ENCODE peak calls at places on chromosomes 2 and 18, in five cellular contexts. W is IMR-90, T is neuronal stem cell, V is H9, P is H1. Z is an unnamed sample.

GRCh38 chr2:241200822-241201395 is 12.4 kb downstream of the ANO7 start:
- DNase-seq in W (no peak), T (no peak), V (no peak), P (no peak), Z (no peak)

GRCh38 chr18:6992761-6993160 is 124.8 kb downstream of the LAMA1 start:
- DNase-seq in W (no peak), T (no peak), V (no peak), P (no peak), Z (no peak)

GRCh38 chr2:240368746-240369724 is 66.4 kb upstream of the GPC1 start:
- DNase-seq in W (no peak), T (no peak), V (no peak), P (no peak), Z (no peak)

GRCh38 chr2:69915050-69915945 is at the start of gene MXD1:
- DNase-seq in W (no peak), T (no peak), V (peak; percentile 38), P (no peak), Z (peak; percentile 19)

GRCh38 chr2:222864296-222864695 is 3.5 kb downstream of the ACSL3 start:
- DNase-seq in W (peak; percentile 84), T (peak; percentile 17), V (peak; percentile 74), P (no peak), Z (peak; percentile 83)

GRCh38 chr18:25786778-25787177 is 303.6 kb downstream of the SS18 start:
- DNase-seq in W (peak; percentile 83), T (no peak), V (no peak), P (no peak), Z (peak; percentile 79)

GRCh38 chr18:46916551-46917107 is 678 bp downstream of the PIAS2 start:
- DNase-seq in W (peak; percentile 36), T (peak; percentile 23), V (peak; percentile 39), P (no peak), Z (peak; percentile 57)

GRCh38 chr2:112166801-112167499 is 28.8 kb downstream of the FBLN7 start:
- DNase-seq in W (no peak), T (no peak), V (no peak), P (no peak), Z (no peak)

GRCh38 chr18:78538669-78539440 is 440.8 kb upstream of the SALL3 start:
- DNase-seq in W (no peak), T (no peak), V (no peak), P (no peak), Z (no peak)

GRCh38 chr2:239247401-239248245 is 153.2 kb downstream of the HDAC4 start:
- DNase-seq in W (no peak), T (no peak), V (no peak), P (no peak), Z (no peak)

GRCh38 chr2:67515538-67515937 is 118.4 kb downstream of the ETAA1 start:
- DNase-seq in W (no peak), T (no peak), V (no peak), P (no peak), Z (no peak)

GRCh38 chr2:174951746-174952145 is 53.4 kb downstream of the CHN1 start:
- DNase-seq in W (peak; percentile 87), T (no peak), V (no peak), P (no peak), Z (peak; percentile 69)

GRCh38 chr2:172131713-172132555 is 29.2 kb upstream of the DLX2 start:
- DNase-seq in W (no peak), T (peak; percentile 55), V (peak; percentile 61), P (peak; percentile 63), Z (no peak)

GRCh38 chr2:38592951-38593350 is 9.8 kb downstream of the HNRNPLL start:
- DNase-seq in W (peak; percentile 79), T (no peak), V (no peak), P (no peak), Z (peak; percentile 32)

GRCh38 chr2:120228503-120228902 is 5.3 kb upstream of the TMEM185B start:
- DNase-seq in W (no peak), T (no peak), V (no peak), P (no peak), Z (no peak)

GRCh38 chr18:15198116-15198389 is 450.1 kb downstream of the ANKRD30B start:
- DNase-seq in W (no peak), T (no peak), V (no peak), P (no peak), Z (no peak)

GRCh38 chr2:9095690-9096089 is 92.2 kb upstream of the MBOAT2 start:
- DNase-seq in W (peak; percentile 44), T (no peak), V (peak; percentile 76), P (no peak), Z (peak; percentile 64)

GRCh38 chr2:63486861-63487290 is 101.4 kb downstream of the WDPCP start:
- DNase-seq in W (no peak), T (no peak), V (no peak), P (no peak), Z (no peak)

GRCh38 chr2:77552956-77553355 is 30.8 kb upstream of the LRRTM4 start:
- DNase-seq in W (no peak), T (peak; percentile 32), V (no peak), P (no peak), Z (peak; percentile 15)

GRCh38 chr2:162840598-162841246 is 2.2 kb upstream of the KCNH7 start:
- DNase-seq in W (peak; percentile 38), T (peak; percentile 93), V (peak; percentile 80), P (peak; percentile 72), Z (peak; percentile 79)

GRCh38 chr2:85175369-85176299 is 42.4 kb downstream of the TCF7L1 start:
- DNase-seq in W (peak; percentile 81), T (no peak), V (no peak), P (no peak), Z (peak; percentile 32)

GRCh38 chr2:148614024-148614331 is 30.6 kb upstream of the EPC2 start:
- DNase-seq in W (no peak), T (peak; percentile 54), V (peak; percentile 62), P (no peak), Z (no peak)

GRCh38 chr2:41204315-41204714 is 752.4 kb upstream of the SLC8A1 start:
- DNase-seq in W (no peak), T (no peak), V (no peak), P (no peak), Z (no peak)

GRCh38 chr2:41207578-41207977 is 755.7 kb upstream of the SLC8A1 start:
- DNase-seq in W (no peak), T (no peak), V (no peak), P (no peak), Z (no peak)

DNA sequence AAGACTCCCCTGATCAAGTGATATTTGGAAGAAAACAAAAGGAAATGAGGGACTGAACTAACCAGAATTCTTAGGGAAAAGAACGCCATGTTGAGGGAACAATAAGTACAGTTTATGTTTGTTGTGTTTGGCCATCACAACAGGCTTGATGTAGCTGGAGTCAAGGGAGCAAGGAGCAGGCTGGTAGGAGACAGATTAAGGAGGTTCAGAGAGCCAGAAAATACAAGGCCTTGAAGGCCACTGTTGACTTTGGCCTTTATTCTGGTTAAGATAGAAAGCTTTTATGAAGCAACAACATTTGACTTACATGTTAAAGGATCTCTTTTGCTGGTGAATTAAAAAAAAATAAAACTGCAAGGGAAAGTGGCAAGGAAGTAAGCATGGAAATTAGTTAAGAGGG is 754.1 kb upstream of the SLC8A1 start:
- DNase-seq in W (no peak), T (no peak), V (no peak), P (no peak), Z (no peak)
- H3K14ac ChIP-seq in W (no peak overlapping the region), T (no peak overlapping the region), V (no peak overlapping the region), P (no peak overlapping the region), Z (no peak overlapping the region)

DNA sequence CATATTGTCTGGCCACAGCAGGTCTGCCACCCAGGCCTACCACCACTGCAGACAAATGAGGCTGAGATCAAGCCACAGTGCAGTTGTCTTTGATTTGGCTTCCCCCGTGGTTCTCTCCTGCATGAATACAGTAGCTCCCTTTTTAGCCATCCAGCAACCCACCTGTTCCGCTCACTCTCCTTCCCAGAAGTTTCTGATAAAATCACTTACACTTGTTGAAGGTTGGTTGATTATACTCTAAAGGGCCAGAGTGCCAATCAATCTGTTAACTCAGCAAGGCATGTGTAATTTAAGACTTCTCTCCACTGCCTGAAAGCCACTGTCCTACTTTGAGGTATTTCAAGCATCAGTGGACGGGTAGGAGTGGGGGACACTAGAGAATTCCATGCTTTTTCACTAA is 19.1 kb upstream of the SP5 start:
- DNase-seq in W (no peak), T (no peak), V (no peak), P (no peak), Z (no peak)
- H2BK15ac ChIP-seq in W (no peak overlapping the region), T (no peak overlapping the region), V (no peak overlapping the region), P (no peak overlapping the region), Z (no peak overlapping the region)

GRCh38 chr2:66427219-66427768 is 7.6 kb upstream of the MEIS1 start:
- DNase-seq in W (no peak), T (no peak), V (no peak), P (no peak), Z (peak; percentile 30)

GRCh38 chr2:66428986-66429612 is 5.8 kb upstream of the MEIS1 start:
- DNase-seq in W (peak; percentile 79), T (no peak), V (no peak), P (no peak), Z (peak; percentile 76)

GRCh38 chr2:66423391-66423790 is 11.5 kb upstream of the MEIS1 start:
- DNase-seq in W (no peak), T (no peak), V (no peak), P (no peak), Z (no peak)

GRCh38 chr2:66430195-66430905 is 4.6 kb upstream of the MEIS1 start:
- DNase-seq in W (no peak), T (no peak), V (no peak), P (no peak), Z (no peak)

GRCh38 chr2:66426250-66427064 is 8.5 kb upstream of the MEIS1 start:
- DNase-seq in W (no peak), T (no peak), V (peak; percentile 59), P (no peak), Z (no peak)
- H3K14ac ChIP-seq in W (no peak overlapping the region), T (peak overlapping the region; percentile 73), V (no peak overlapping the region), P (no peak overlapping the region), Z (no peak overlapping the region)

GRCh38 chr2:237625777-237626176 is 1.6 kb upstream of the LRRFIP1 start:
- DNase-seq in W (no peak), T (no peak), V (peak; percentile 22), P (no peak), Z (no peak)
- H2BK15ac ChIP-seq in W (peak overlapping the region; percentile 21), T (no peak overlapping the region), V (no peak overlapping the region), P (peak overlapping the region; percentile 93), Z (no peak overlapping the region)

GRCh38 chr2:234496442-234496834 is 443 bp downstream of the ARL4C start:
- DNase-seq in W (no peak), T (no peak), V (no peak), P (no peak), Z (no peak)

GRCh38 chr2:234494361-234495075 is 2.4 kb downstream of the ARL4C start:
- DNase-seq in W (peak; percentile 66), T (peak; percentile 66), V (no peak), P (no peak), Z (peak; percentile 58)

GRCh38 chr2:234496835-234497591 is at the start of gene ARL4C:
- DNase-seq in W (peak; percentile 60), T (peak; percentile 77), V (peak; percentile 81), P (no peak), Z (peak; percentile 82)

GRCh38 chr2:234495076-234495800 is 1.6 kb downstream of the ARL4C start:
- DNase-seq in W (peak; percentile 44), T (no peak), V (peak; percentile 56), P (no peak), Z (peak; percentile 29)

GRCh38 chr2:234495801-234496441 is 960 bp downstream of the ARL4C start:
- DNase-seq in W (peak; percentile 32), T (no peak), V (peak; percentile 39), P (no peak), Z (peak; percentile 47)
- H3K14ac ChIP-seq in W (peak overlapping the region; percentile 84), T (peak overlapping the region; percentile 79), V (peak overlapping the region; percentile 10), P (peak overlapping the region; percentile 34), Z (no peak overlapping the region)

GRCh38 chr2:207875473-207876212 is 105.9 kb upstream of the FZD5 start:
- DNase-seq in W (no peak), T (no peak), V (no peak), P (no peak), Z (no peak)
- H2BK15ac ChIP-seq in W (no peak overlapping the region), T (no peak overlapping the region), V (no peak overlapping the region), P (peak overlapping the region; percentile 34), Z (no peak overlapping the region)